ENCODE peak calls at places on chromosome 7, in four cellular contexts. B is upper lobe of right lung; H is stimulated activated naive B cell treated with anti-CD40 and anti-IgM and Interleukin-4, amounts not matched to agents 10 μg/mL and 1 μg/mL and 100 μg/mL, for 72 hours; F is stimulated activated CD4-positive, alpha-beta T cell treated with anti-CD3 and anti-CD28 coated beads, TNF-alpha, amount 100 ng/mL, for 1 hour. Z is an unnamed sample.

GRCh38 chr7:130831817-130832481 is 97.9 kb upstream of the KLF14 start:
- DNase-seq in B (no peak), H (no peak), F (no peak), Z (peak)

GRCh38 chr7:44379366-44380178 is 54.2 kb upstream of the CAMK2B start:
- DNase-seq in B (no peak), H (no peak), F (no peak), Z (peak)

GRCh38 chr7:16695621-16696237 is 49.7 kb downstream of the BZW2 start:
- DNase-seq in B (no peak), H (no peak), F (no peak), Z (peak)

GRCh38 chr7:80225361-80225760 is 90.7 kb downstream of the GNAI1 start:
- DNase-seq in B (no peak), H (no peak), F (no peak), Z (no peak)

GRCh38 chr7:84354866-84355265 is 160.3 kb upstream of the SEMA3A start:
- DNase-seq in B (no peak), H (no peak), F (no peak), Z (peak)

GRCh38 chr7:8160810-8161209 is 101.2 kb downstream of the ICA1 start:
- DNase-seq in B (no peak), H (no peak), F (no peak), Z (no peak)

GRCh38 chr7:149878523-149878921 is 4.8 kb downstream of the ATP6V0E2 start:
- DNase-seq in B (no peak), H (no peak), F (no peak), Z (no peak)

GRCh38 chr7:43590862-43591550 is 8.1 kb downstream of the STK17A start:
- DNase-seq in B (no peak), H (peak), F (no peak), Z (no peak)

GRCh38 chr7:5681979-5682546 is 99.4 kb downstream of the RNF216 start:
- DNase-seq in B (no peak), H (no peak), F (no peak), Z (no peak)

GRCh38 chr7:44272981-44273380 is 52.4 kb downstream of the CAMK2B start:
- DNase-seq in B (no peak), H (no peak), F (no peak), Z (no peak)

GRCh38 chr7:47361746-47362215 is 220.1 kb downstream of the TNS3 start:
- DNase-seq in B (no peak), H (no peak), F (no peak), Z (peak)

GRCh38 chr7:111697771-111698170 is 135.5 kb upstream of the IMMP2L start:
- DNase-seq in B (no peak), H (no peak), F (no peak), Z (peak)

GRCh38 chr7:118918556-118918955 is 694.1 kb downstream of the ANKRD7 start:
- DNase-seq in B (no peak), H (no peak), F (no peak), Z (peak)

GRCh38 chr7:99792983-99793382 is 9.0 kb upstream of the CYP3A4 start:
- DNase-seq in B (no peak), H (no peak), F (no peak), Z (no peak)

GRCh38 chr7:28873410-28873809 is 84.7 kb downstream of the TRIL start:
- DNase-seq in B (no peak), H (no peak), F (no peak), Z (no peak)

GRCh38 chr7:117053407-117053806 is 100.1 kb downstream of the ST7 start:
- DNase-seq in B (no peak), H (no peak), F (no peak), Z (no peak)

GRCh38 chr7:82012453-82012852 is 242.6 kb upstream of the HGF start:
- DNase-seq in B (no peak), H (no peak), F (no peak), Z (peak)

GRCh38 chr7:89926721-89927120 is 227.5 kb upstream of the STEAP1 start:
- DNase-seq in B (no peak), H (no peak), F (no peak), Z (no peak)

GRCh38 chr7:36191292-36191920 is 38.4 kb downstream of the EEPD1 start:
- DNase-seq in B (no peak), H (no peak), F (no peak), Z (peak)

GRCh38 chr7:45874408-45875131 is 1.7 kb upstream of the CCDC201 start:
- DNase-seq in B (no peak), H (no peak), F (no peak), Z (peak)